ENCODE peak calls at places on chromosomes 2 and 18, in five cellular contexts. R is AG10803, F is heart left ventricle, J is psoas muscle, I is ovary. T is an unnamed sample.

GRCh38 chr2:85133751-85134254 is 611 bp downstream of the TCF7L1 start:
- DNase-seq in R (peak), F (peak), J (peak), I (peak), T (peak)

GRCh38 chr18:34222396-34223163 is 2.1 kb downstream of the NOL4 start:
- DNase-seq in R (no peak), F (peak), J (peak), I (no peak), T (peak)

GRCh38 chr2:230439590-230439989 is 23.6 kb downstream of the SP100 start:
- DNase-seq in R (no peak), F (no peak), J (no peak), I (no peak), T (no peak)

GRCh38 chr2:216922170-216922780 is 62.4 kb upstream of the TNP1 start:
- DNase-seq in R (no peak), F (no peak), J (no peak), I (no peak), T (no peak)

GRCh38 chr2:158321264-158321663 is 135.3 kb downstream of the CCDC148 start:
- DNase-seq in R (peak), F (no peak), J (no peak), I (no peak), T (peak)

GRCh38 chr2:222518570-222519381 is 94.4 kb downstream of the SGPP2 start:
- DNase-seq in R (peak), F (no peak), J (no peak), I (no peak), T (peak)

GRCh38 chr2:68250196-68250595 is 2.1 kb downstream of the PPP3R1 start:
- DNase-seq in R (no peak), F (no peak), J (no peak), I (no peak), T (no peak)

GRCh38 chr18:22552254-22552653 is 134.5 kb upstream of the CTAGE1 start:
- DNase-seq in R (no peak), F (no peak), J (no peak), I (no peak), T (no peak)

GRCh38 chr2:18209934-18210639 is 331.6 kb downstream of the KCNS3 start:
- DNase-seq in R (peak), F (no peak), J (no peak), I (no peak), T (peak)

GRCh38 chr18:46761054-46761769 is 4.4 kb upstream of the ST8SIA5 start:
- DNase-seq in R (no peak), F (no peak), J (no peak), I (no peak), T (no peak)

GRCh38 chr2:136986605-136987221 is 221.4 kb downstream of the THSD7B start:
- DNase-seq in R (no peak), F (no peak), J (no peak), I (no peak), T (no peak)

GRCh38 chr2:178477443-178478099 is 829 bp downstream of the FKBP7 start:
- DNase-seq in R (no peak), F (no peak), J (no peak), I (no peak), T (no peak)

GRCh38 chr2:12932192-12932591 is 215.5 kb downstream of the TRIB2 start:
- DNase-seq in R (no peak), F (no peak), J (no peak), I (no peak), T (no peak)

GRCh38 chr2:207784898-207785297 is 15.2 kb upstream of the FZD5 start:
- DNase-seq in R (no peak), F (no peak), J (no peak), I (no peak), T (no peak)

GRCh38 chr2:11140492-11140891 is 14.8 kb upstream of the SLC66A3 start:
- DNase-seq in R (peak), F (no peak), J (no peak), I (no peak), T (peak)

GRCh38 chr2:158011055-158011771 is 90.5 kb upstream of the UPP2 start:
- DNase-seq in R (no peak), F (no peak), J (no peak), I (no peak), T (no peak)

GRCh38 chr2:16152101-16152927 is 212.0 kb downstream of the MYCN start:
- DNase-seq in R (no peak), F (no peak), J (no peak), I (no peak), T (no peak)

GRCh38 chr2:208370881-208371633 is 35.5 kb upstream of the PTH2R start:
- DNase-seq in R (peak), F (no peak), J (no peak), I (no peak), T (peak)

GRCh38 chr2:26178746-26179436 is 6.0 kb downstream of the GAREM2 start:
- DNase-seq in R (peak), F (peak), J (no peak), I (no peak), T (peak)

GRCh38 chr2:239402666-239403065 is 1.8 kb upstream of the HDAC4 start:
- DNase-seq in R (no peak), F (no peak), J (no peak), I (no peak), T (no peak)

GRCh38 chr2:191848771-191849726 is 2.2 kb upstream of the CAVIN2 start:
- DNase-seq in R (no peak), F (no peak), J (no peak), I (no peak), T (no peak)

GRCh38 chr2:46825958-46826897 is 89.4 kb downstream of the MCFD2 start:
- DNase-seq in R (peak), F (no peak), J (no peak), I (no peak), T (peak)

GRCh38 chr2:127064642-127065250 is 42.2 kb downstream of the BIN1 start:
- DNase-seq in R (peak), F (peak), J (peak), I (peak), T (peak)

GRCh38 chr2:201929627-201930026 is 104.0 kb upstream of the FZD7 start:
- DNase-seq in R (no peak), F (no peak), J (no peak), I (no peak), T (no peak)

GRCh38 chr2:199136681-199137080 is 321.1 kb downstream of the SATB2 start:
- DNase-seq in R (peak), F (no peak), J (no peak), I (no peak), T (peak)

GRCh38 chr2:104976603-104977120 is 61.2 kb upstream of the MRPS9 start:
- DNase-seq in R (no peak), F (no peak), J (no peak), I (no peak), T (no peak)

GRCh38 chr2:206692971-206693370 is 25.2 kb downstream of the DYTN start:
- DNase-seq in R (no peak), F (no peak), J (no peak), I (no peak), T (no peak)

GRCh38 chr2:83689402-83689801 is 769.7 kb downstream of the SUCLG1 start:
- DNase-seq in R (no peak), F (no peak), J (no peak), I (no peak), T (no peak)

GRCh38 chr18:21194871-21195771 is 46.9 kb upstream of the GREB1L start:
- DNase-seq in R (peak), F (no peak), J (no peak), I (no peak), T (peak)

DNA sequence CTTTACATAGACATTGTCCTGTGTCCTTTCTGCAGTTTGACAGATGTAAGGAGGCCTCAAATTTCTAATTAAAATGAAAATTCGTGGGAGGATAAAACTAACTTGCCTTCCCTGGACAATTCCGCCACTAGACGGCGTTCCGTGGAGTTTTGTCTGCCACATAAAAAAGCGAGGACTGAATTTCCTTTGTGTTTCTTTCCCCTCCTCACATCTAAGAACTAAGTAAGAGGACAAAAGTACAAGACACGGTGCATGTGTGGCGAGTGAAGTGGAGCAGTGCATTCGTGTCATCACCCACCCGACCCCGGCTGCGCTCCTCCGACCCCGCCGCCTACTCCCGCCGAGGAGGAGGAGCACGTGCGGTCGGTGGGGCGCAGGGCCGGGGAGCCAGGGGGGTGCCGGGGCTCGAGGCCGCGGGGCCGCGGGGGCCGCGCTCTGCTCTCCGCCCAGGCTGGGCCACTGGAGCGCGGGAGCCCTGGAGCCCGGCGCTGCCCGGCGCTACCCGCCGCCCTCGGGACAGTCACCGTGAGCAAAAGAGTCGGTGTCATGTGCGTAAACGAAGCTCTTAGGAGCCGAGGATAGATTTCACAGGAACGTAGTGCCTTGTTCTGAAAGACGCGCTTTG is 10.8 kb downstream of the TBR1 start:
- DNase-seq in R (peak), F (no peak), J (no peak), I (no peak), T (peak)
- TF ChIP-seq CTCF in R (peak), F (peak), J (peak), I (no peak), T (peak)

GRCh38 chr2:48414640-48414979 is 115.3 kb upstream of the STON1 start:
- DNase-seq in R (no peak), F (no peak), J (no peak), I (no peak), T (no peak)
- H3K4me3 ChIP-seq in R (no peak), F (no peak), J (no peak), I (no peak), T (no peak)

GRCh38 chr2:132037527-132038178 is 124.1 kb downstream of the ANKRD30BL start:
- DNase-seq in R (no peak), F (peak), J (no peak), I (no peak), T (peak)
- TF ChIP-seq CTCF in R (no peak), F (no peak), J (no peak), I (no peak), T (no peak)

GRCh38 chr18:25284861-25285574 is 66.9 kb downstream of the ZNF521 start:
- DNase-seq in R (peak), F (no peak), J (peak), I (peak), T (peak)
- H3K4me3 ChIP-seq in R (peak), F (peak), J (peak), I (no peak), T (peak)

GRCh38 chr2:73827018-73827417 is 1.7 kb upstream of the STAMBP start:
- DNase-seq in R (peak), F (no peak), J (no peak), I (no peak), T (peak)
- TF ChIP-seq CTCF in R (peak), F (no peak), J (no peak), I (no peak), T (peak)

GRCh38 chr2:213087040-213087439 is 64.4 kb downstream of the IKZF2 start:
- DNase-seq in R (no peak), F (no peak), J (no peak), I (no peak), T (no peak)
- H3K4me3 ChIP-seq in R (no peak), F (no peak), J (no peak), I (no peak), T (no peak)